ENCODE peak calls at places on chromosomes 4 and X, in five cellular contexts. I, V, Q, X and G are unnamed samples.

GRCh38 chr4:155408796-155409195 is 32.0 kb upstream of the MAP9 start:
- DNase-seq in I (no peak), V (no peak), Q (no peak), X (no peak), G (no peak)

GRCh38 chrX:21153503-21153902 is 220.7 kb upstream of the CNKSR2 start:
- DNase-seq in I (peak), V (no peak), Q (no peak), X (no peak), G (no peak)

GRCh38 chrX:39777623-39778025 is 320.1 kb downstream of the BCOR start:
- DNase-seq in I (no peak), V (no peak), Q (no peak), X (no peak), G (no peak)

GRCh38 chr4:3851211-3851610 is 85.0 kb downstream of the ADRA2C start:
- DNase-seq in I (peak), V (no peak), Q (no peak), X (peak), G (no peak)

GRCh38 chr4:52836120-52836519 is 26.0 kb upstream of the RASL11B start:
- DNase-seq in I (no peak), V (no peak), Q (no peak), X (no peak), G (no peak)

GRCh38 chr4:76585897-76586360 is 150.9 kb downstream of the SHROOM3 start:
- DNase-seq in I (no peak), V (peak), Q (peak), X (no peak), G (peak)

GRCh38 chrX:7025471-7025870 is 122.0 kb upstream of the STS start:
- DNase-seq in I (no peak), V (no peak), Q (no peak), X (no peak), G (no peak)

GRCh38 chr4:82948647-82949204 is 48.2 kb downstream of the THAP9 start:
- DNase-seq in I (peak), V (no peak), Q (no peak), X (peak), G (no peak)

GRCh38 chr4:40908702-40909362 is 159.1 kb downstream of the NSUN7 start:
- DNase-seq in I (peak), V (peak), Q (peak), X (peak), G (no peak)

GRCh38 chrX:74781507-74782034 is 143.7 kb downstream of the NEXMIF start:
- DNase-seq in I (no peak), V (no peak), Q (peak), X (no peak), G (no peak)

GRCh38 chrX:22690116-22690515 is 309.6 kb upstream of the DDX53 start:
- DNase-seq in I (no peak), V (no peak), Q (no peak), X (peak), G (no peak)

GRCh38 chr4:3262208-3263052 is 13.5 kb downstream of the MSANTD1 start:
- DNase-seq in I (no peak), V (peak), Q (no peak), X (no peak), G (no peak)

GRCh38 chr4:152385551-152385950 is 150.3 kb downstream of the FBXW7 start:
- DNase-seq in I (peak), V (no peak), Q (no peak), X (peak), G (no peak)

GRCh38 chr4:26032572-26033320 is 118.7 kb downstream of the SMIM20 start:
- DNase-seq in I (peak), V (no peak), Q (no peak), X (peak), G (no peak)

GRCh38 chr4:122728781-122729330 is 3.6 kb upstream of the BBS12 start:
- DNase-seq in I (peak), V (no peak), Q (no peak), X (peak), G (no peak)

GRCh38 chrX:10618911-10619310 is 1.5 kb downstream of the MID1 start:
- DNase-seq in I (no peak), V (no peak), Q (no peak), X (no peak), G (no peak)

GRCh38 chr4:86523333-86523732 is 70.8 kb upstream of the PTPN13 start:
- DNase-seq in I (no peak), V (no peak), Q (no peak), X (no peak), G (no peak)

GRCh38 chr4:22430626-22431025 is 85.2 kb downstream of the ADGRA3 start:
- DNase-seq in I (no peak), V (no peak), Q (no peak), X (no peak), G (no peak)

GRCh38 chr4:150789864-150790263 is 207.9 kb downstream of the MAB21L2 start:
- DNase-seq in I (no peak), V (no peak), Q (no peak), X (no peak), G (no peak)

GRCh38 chr4:25234390-25235367 is 846 bp downstream of the PI4K2B start:
- DNase-seq in I (peak), V (peak), Q (peak), X (peak), G (peak)

GRCh38 chrX:70253377-70254062 is 6.5 kb downstream of the P2RY4 start:
- DNase-seq in I (no peak), V (no peak), Q (no peak), X (no peak), G (no peak)

GRCh38 chr4:134202557-134202956 is 968 bp upstream of the PABPC4L start:
- DNase-seq in I (no peak), V (no peak), Q (no peak), X (no peak), G (peak)
- TF ChIP-seq CTCF in I (no peak), V (no peak), Q (no peak), X (no peak), G (no peak)

GRCh38 chr4:103786014-103786413 is 66.2 kb upstream of the TACR3 start:
- DNase-seq in I (peak), V (no peak), Q (peak), X (peak), G (peak)
- TF ChIP-seq CTCF in I (peak), V (no peak), Q (peak), X (peak), G (peak)

DNA sequence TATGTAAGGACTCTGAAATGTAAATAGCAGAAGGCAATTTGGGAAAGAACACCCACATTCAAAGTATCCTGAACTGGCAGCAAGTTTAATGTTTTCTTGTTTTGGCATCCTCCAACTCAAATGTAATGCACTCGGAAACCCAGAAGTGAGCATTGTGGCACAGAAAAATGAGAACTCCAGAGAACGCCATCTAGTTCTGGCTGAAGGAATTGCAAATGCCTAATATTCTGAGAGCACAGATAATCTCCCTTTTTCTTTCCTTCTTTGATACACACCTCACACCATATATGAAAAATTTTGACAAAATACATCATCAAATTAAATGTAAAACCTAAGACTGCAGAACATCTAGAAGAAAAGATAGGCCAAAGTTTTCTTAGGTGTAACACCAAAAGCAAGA is 52.1 kb downstream of the PWWP3B start:
- DNase-seq in I (no peak), V (no peak), Q (no peak), X (no peak), G (no peak)
- TF ChIP-seq CTCF in I (no peak), V (peak), Q (peak), X (no peak), G (peak)

GRCh38 chr4:107740381-107740780 is 20.3 kb upstream of the PAPSS1 start:
- DNase-seq in I (peak), V (no peak), Q (no peak), X (no peak), G (no peak)
- TF ChIP-seq CTCF in I (peak), V (no peak), Q (no peak), X (no peak), G (peak)

GRCh38 chr4:110170861-110171260 is 27.6 kb downstream of the ELOVL6 start:
- DNase-seq in I (no peak), V (no peak), Q (no peak), X (no peak), G (no peak)
- TF ChIP-seq CTCF in I (no peak), V (no peak), Q (no peak), X (no peak), G (no peak)

GRCh38 chr4:102616661-102617060 is 115.5 kb downstream of the NFKB1 start:
- DNase-seq in I (no peak), V (no peak), Q (no peak), X (no peak), G (no peak)
- TF ChIP-seq CTCF in I (no peak), V (no peak), Q (no peak), X (no peak), G (no peak)

GRCh38 chrX:93591398-93591797 is 82.0 kb downstream of the NAP1L3 start:
- DNase-seq in I (no peak), V (no peak), Q (no peak), X (no peak), G (no peak)

GRCh38 chrX:93594780-93595179 is 78.6 kb downstream of the NAP1L3 start:
- DNase-seq in I (no peak), V (no peak), Q (no peak), X (no peak), G (no peak)
- TF ChIP-seq CTCF in I (no peak), V (no peak), Q (no peak), X (no peak), G (no peak)